ENCODE peak calls at places on chromosomes 12 and 14, in ten cellular contexts. One of them, this sample, is unnamed.

GRCh38 chr14:99658218-99658617 is 13.3 kb downstream of the HHIPL1 start:
- DNase-seq in MM.1S: no peak
- DNase-seq in fibroblast of lung: no peak
- DNase-seq in IMR-90: peak
- DNase-seq in GM23248: no peak
- DNase-seq in HCT116: no peak
- DNase-seq in GM23338: no peak
- DNase-seq in PC-3: no peak
- DNase-seq in neural progenitor cell: no peak
- DNase-seq in A549: no peak
- DNase-seq in this sample: no peak

GRCh38 chr12:30268036-30268435 is 427.6 kb downstream of the IPO8 start:
- DNase-seq in MM.1S: no peak
- DNase-seq in fibroblast of lung: no peak
- DNase-seq in IMR-90: no peak
- DNase-seq in GM23248: peak
- DNase-seq in HCT116: no peak
- DNase-seq in GM23338: no peak
- DNase-seq in PC-3: no peak
- DNase-seq in neural progenitor cell: no peak
- DNase-seq in A549: no peak
- DNase-seq in this sample: no peak

GRCh38 chr12:127963926-127964325 is 303.0 kb upstream of the TMEM132C start:
- DNase-seq in MM.1S: no peak
- DNase-seq in fibroblast of lung: no peak
- DNase-seq in IMR-90: no peak
- DNase-seq in GM23248: no peak
- DNase-seq in HCT116: no peak
- DNase-seq in GM23338: no peak
- DNase-seq in PC-3: no peak
- DNase-seq in neural progenitor cell: no peak
- DNase-seq in A549: no peak
- DNase-seq in this sample: no peak

GRCh38 chr12:51980051-51980808 is 26.5 kb upstream of the TAMALIN start:
- DNase-seq in MM.1S: peak
- DNase-seq in fibroblast of lung: peak
- DNase-seq in IMR-90: peak
- DNase-seq in GM23248: peak
- DNase-seq in HCT116: no peak
- DNase-seq in GM23338: peak
- DNase-seq in PC-3: peak
- DNase-seq in neural progenitor cell: peak
- DNase-seq in A549: peak
- DNase-seq in this sample: no peak

GRCh38 chr14:100748403-100748802 is 21.7 kb downstream of the DLK1 start:
- DNase-seq in MM.1S: no peak
- DNase-seq in fibroblast of lung: no peak
- DNase-seq in IMR-90: no peak
- DNase-seq in GM23248: no peak
- DNase-seq in HCT116: no peak
- DNase-seq in GM23338: no peak
- DNase-seq in PC-3: no peak
- DNase-seq in neural progenitor cell: no peak
- DNase-seq in A549: no peak
- DNase-seq in this sample: no peak

GRCh38 chr12:109617496-109617895 is 43.9 kb downstream of the MVK start:
- DNase-seq in MM.1S: no peak
- DNase-seq in fibroblast of lung: no peak
- DNase-seq in IMR-90: no peak
- DNase-seq in GM23248: no peak
- DNase-seq in HCT116: no peak
- DNase-seq in GM23338: no peak
- DNase-seq in PC-3: no peak
- DNase-seq in neural progenitor cell: no peak
- DNase-seq in A549: no peak
- DNase-seq in this sample: no peak

GRCh38 chr12:40104461-40105264 is 1.2 kb downstream of the SLC2A13 start:
- DNase-seq in MM.1S: no peak
- DNase-seq in fibroblast of lung: peak
- DNase-seq in IMR-90: peak
- DNase-seq in GM23248: no peak
- DNase-seq in HCT116: no peak
- DNase-seq in GM23338: peak
- DNase-seq in PC-3: no peak
- DNase-seq in neural progenitor cell: peak
- DNase-seq in A549: peak
- DNase-seq in this sample: no peak

GRCh38 chr12:31119531-31120211 is 46.0 kb downstream of the DDX11 start:
- DNase-seq in MM.1S: no peak
- DNase-seq in fibroblast of lung: no peak
- DNase-seq in IMR-90: no peak
- DNase-seq in GM23248: no peak
- DNase-seq in HCT116: no peak
- DNase-seq in GM23338: no peak
- DNase-seq in PC-3: no peak
- DNase-seq in neural progenitor cell: peak
- DNase-seq in A549: no peak
- DNase-seq in this sample: no peak

GRCh38 chr12:110917467-110917866 is 2.9 kb downstream of the MYL2 start:
- DNase-seq in MM.1S: no peak
- DNase-seq in fibroblast of lung: no peak
- DNase-seq in IMR-90: peak
- DNase-seq in GM23248: peak
- DNase-seq in HCT116: peak
- DNase-seq in GM23338: no peak
- DNase-seq in PC-3: peak
- DNase-seq in neural progenitor cell: no peak
- DNase-seq in A549: peak
- DNase-seq in this sample: peak

GRCh38 chr12:111064154-111064553 is 143.8 kb upstream of the MYL2 start:
- DNase-seq in MM.1S: no peak
- DNase-seq in fibroblast of lung: no peak
- DNase-seq in IMR-90: no peak
- DNase-seq in GM23248: no peak
- DNase-seq in HCT116: no peak
- DNase-seq in GM23338: no peak
- DNase-seq in PC-3: no peak
- DNase-seq in neural progenitor cell: no peak
- DNase-seq in A549: no peak
- DNase-seq in this sample: no peak

GRCh38 chr14:101196795-101197590 is 293.5 kb upstream of the RTL1 start:
- DNase-seq in MM.1S: no peak
- DNase-seq in fibroblast of lung: no peak
- DNase-seq in IMR-90: no peak
- DNase-seq in GM23248: no peak
- DNase-seq in HCT116: no peak
- DNase-seq in GM23338: peak
- DNase-seq in PC-3: no peak
- DNase-seq in neural progenitor cell: peak
- DNase-seq in A549: no peak
- DNase-seq in this sample: no peak

GRCh38 chr12:9692909-9693308 is 23.4 kb downstream of the CLEC2D start:
- DNase-seq in MM.1S: no peak
- DNase-seq in fibroblast of lung: no peak
- DNase-seq in IMR-90: no peak
- DNase-seq in GM23248: peak
- DNase-seq in HCT116: no peak
- DNase-seq in GM23338: no peak
- DNase-seq in PC-3: no peak
- DNase-seq in neural progenitor cell: no peak
- DNase-seq in A549: no peak
- DNase-seq in this sample: no peak

DNA sequence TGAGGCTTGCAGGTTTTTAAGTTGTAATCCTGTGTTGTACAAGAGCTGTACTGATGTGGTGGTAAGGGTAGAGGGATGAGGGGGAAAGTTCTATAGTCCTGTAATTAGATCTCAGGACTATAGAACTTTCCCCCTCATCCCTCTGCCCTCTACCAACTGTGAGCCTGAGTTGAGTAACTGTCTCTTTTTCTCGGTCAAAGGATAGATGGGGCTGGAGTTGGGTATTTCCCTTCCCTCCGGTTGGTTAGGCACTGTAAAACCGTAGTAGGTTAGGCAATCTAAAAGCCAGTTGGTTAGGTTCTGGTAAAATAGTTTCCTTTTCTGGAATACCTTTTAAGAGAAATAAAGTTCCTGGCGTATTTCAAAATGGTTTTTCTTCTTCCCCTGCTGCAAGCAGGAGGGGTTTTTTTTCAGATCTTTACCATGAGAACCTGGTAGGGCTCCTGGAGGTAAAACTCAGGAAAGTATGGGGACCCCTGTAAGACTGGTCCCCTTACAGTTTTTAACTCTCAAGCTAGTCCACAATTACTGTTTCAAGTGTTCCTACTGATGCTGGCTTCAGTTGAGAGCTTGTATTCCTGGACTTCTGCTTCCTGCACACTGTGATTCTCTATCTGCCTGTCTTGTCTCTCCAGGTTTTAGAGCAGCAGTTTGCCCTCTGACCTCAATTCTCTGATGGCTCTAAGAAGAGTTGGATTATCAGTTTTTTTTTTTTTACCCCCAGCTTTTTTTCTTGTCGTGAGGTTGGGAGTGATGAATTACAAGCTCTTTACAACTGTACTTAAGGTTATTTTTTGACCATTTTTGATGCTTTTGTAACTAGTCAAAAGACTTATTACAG is 58.7 kb downstream of the FUT8 start:
- DNase-seq in MM.1S: no peak
- DNase-seq in fibroblast of lung: no peak
- DNase-seq in IMR-90: no peak
- DNase-seq in GM23248: no peak
- DNase-seq in HCT116: no peak
- DNase-seq in GM23338: no peak
- DNase-seq in PC-3: no peak
- DNase-seq in neural progenitor cell: peak
- DNase-seq in A549: no peak
- DNase-seq in this sample: no peak
- H3K4me2 ChIP-seq in MM.1S: no peak
- H3K4me2 ChIP-seq in fibroblast of lung: no peak
- H3K4me2 ChIP-seq in IMR-90: no peak
- H3K4me2 ChIP-seq in GM23248: no peak
- H3K4me2 ChIP-seq in HCT116: no peak
- H3K4me2 ChIP-seq in GM23338: no peak
- H3K4me2 ChIP-seq in PC-3: no peak
- H3K4me2 ChIP-seq in neural progenitor cell: peak
- H3K4me2 ChIP-seq in A549: no peak
- H3K4me2 ChIP-seq in this sample: no peak

GRCh38 chr12:28032811-28033537 is 60.4 kb upstream of the PTHLH start:
- DNase-seq in MM.1S: no peak
- DNase-seq in fibroblast of lung: no peak
- DNase-seq in IMR-90: peak
- DNase-seq in GM23248: peak
- DNase-seq in HCT116: no peak
- DNase-seq in GM23338: no peak
- DNase-seq in PC-3: peak
- DNase-seq in neural progenitor cell: no peak
- DNase-seq in A549: no peak
- DNase-seq in this sample: peak
- H3K4me2 ChIP-seq in MM.1S: no peak
- H3K4me2 ChIP-seq in fibroblast of lung: no peak
- H3K4me2 ChIP-seq in IMR-90: no peak
- H3K4me2 ChIP-seq in GM23248: peak
- H3K4me2 ChIP-seq in HCT116: no peak
- H3K4me2 ChIP-seq in GM23338: no peak
- H3K4me2 ChIP-seq in PC-3: peak
- H3K4me2 ChIP-seq in neural progenitor cell: no peak
- H3K4me2 ChIP-seq in A549: peak
- H3K4me2 ChIP-seq in this sample: peak

GRCh38 chr12:77609016-77609415 is 221.7 kb upstream of the NAV3 start:
- DNase-seq in MM.1S: peak
- DNase-seq in fibroblast of lung: no peak
- DNase-seq in IMR-90: no peak
- DNase-seq in GM23248: no peak
- DNase-seq in HCT116: no peak
- DNase-seq in GM23338: no peak
- DNase-seq in PC-3: no peak
- DNase-seq in neural progenitor cell: no peak
- DNase-seq in A549: no peak
- DNase-seq in this sample: no peak
- H3K4me2 ChIP-seq in MM.1S: no peak
- H3K4me2 ChIP-seq in fibroblast of lung: no peak
- H3K4me2 ChIP-seq in IMR-90: no peak
- H3K4me2 ChIP-seq in GM23248: no peak
- H3K4me2 ChIP-seq in HCT116: no peak
- H3K4me2 ChIP-seq in GM23338: no peak
- H3K4me2 ChIP-seq in PC-3: no peak
- H3K4me2 ChIP-seq in neural progenitor cell: no peak
- H3K4me2 ChIP-seq in A549: no peak
- H3K4me2 ChIP-seq in this sample: no peak

GRCh38 chr14:105014032-105014431 is 6.9 kb downstream of the CDCA4 start:
- DNase-seq in MM.1S: no peak
- DNase-seq in fibroblast of lung: no peak
- DNase-seq in IMR-90: no peak
- DNase-seq in GM23248: no peak
- DNase-seq in HCT116: no peak
- DNase-seq in GM23338: no peak
- DNase-seq in PC-3: no peak
- DNase-seq in neural progenitor cell: no peak
- DNase-seq in A549: no peak
- DNase-seq in this sample: no peak

GRCh38 chr14:105015242-105015641 is 5.6 kb downstream of the CDCA4 start:
- DNase-seq in MM.1S: no peak
- DNase-seq in fibroblast of lung: no peak
- DNase-seq in IMR-90: no peak
- DNase-seq in GM23248: no peak
- DNase-seq in HCT116: no peak
- DNase-seq in GM23338: no peak
- DNase-seq in PC-3: no peak
- DNase-seq in neural progenitor cell: no peak
- DNase-seq in A549: no peak
- DNase-seq in this sample: no peak

GRCh38 chr14:105014631-105015030 is 6.3 kb downstream of the CDCA4 start:
- DNase-seq in MM.1S: no peak
- DNase-seq in fibroblast of lung: no peak
- DNase-seq in IMR-90: no peak
- DNase-seq in GM23248: no peak
- DNase-seq in HCT116: no peak
- DNase-seq in GM23338: no peak
- DNase-seq in PC-3: no peak
- DNase-seq in neural progenitor cell: no peak
- DNase-seq in A549: no peak
- DNase-seq in this sample: no peak

GRCh38 chr14:105018414-105018813 is 2.5 kb downstream of the CDCA4 start:
- DNase-seq in MM.1S: no peak
- DNase-seq in fibroblast of lung: no peak
- DNase-seq in IMR-90: no peak
- DNase-seq in GM23248: no peak
- DNase-seq in HCT116: no peak
- DNase-seq in GM23338: no peak
- DNase-seq in PC-3: no peak
- DNase-seq in neural progenitor cell: no peak
- DNase-seq in A549: no peak
- DNase-seq in this sample: no peak

DNA sequence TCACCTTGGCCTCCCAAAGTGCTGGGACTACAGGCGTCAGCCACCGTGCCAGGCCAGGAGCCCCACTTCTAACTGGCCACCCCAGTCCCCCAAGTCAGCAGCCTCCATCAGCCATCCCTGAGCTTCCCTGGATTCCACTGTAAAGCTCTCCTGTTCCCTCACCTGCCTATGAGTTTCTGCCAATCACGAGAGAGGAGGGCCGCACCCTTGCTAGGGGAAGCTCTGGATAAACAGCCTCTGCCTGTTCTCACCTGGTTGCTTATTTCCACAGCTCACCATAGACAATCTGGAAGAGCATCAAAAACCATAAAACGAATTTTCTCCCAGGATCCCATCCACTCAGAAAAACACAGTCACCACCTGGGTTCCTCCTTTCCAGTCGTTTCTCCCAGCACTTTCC is 5.0 kb downstream of the CDCA4 start:
- DNase-seq in MM.1S: no peak
- DNase-seq in fibroblast of lung: no peak
- DNase-seq in IMR-90: no peak
- DNase-seq in GM23248: no peak
- DNase-seq in HCT116: no peak
- DNase-seq in GM23338: no peak
- DNase-seq in PC-3: no peak
- DNase-seq in neural progenitor cell: no peak
- DNase-seq in A549: no peak
- DNase-seq in this sample: no peak
- H3K4me2 ChIP-seq in MM.1S: no peak
- H3K4me2 ChIP-seq in fibroblast of lung: no peak
- H3K4me2 ChIP-seq in IMR-90: no peak
- H3K4me2 ChIP-seq in GM23248: no peak
- H3K4me2 ChIP-seq in HCT116: no peak
- H3K4me2 ChIP-seq in GM23338: no peak
- H3K4me2 ChIP-seq in PC-3: peak
- H3K4me2 ChIP-seq in neural progenitor cell: peak
- H3K4me2 ChIP-seq in A549: peak
- H3K4me2 ChIP-seq in this sample: peak